ENCODE peak calls at places on chromosomes 13 and 19, in eight cellular contexts. U, D, N, B, A, C, S and Q are unnamed samples.

GRCh38 chr13:27036236-27036981 is 135.2 kb downstream of the USP12 start:
- DNase-seq in N (no peak), D (no peak), S (no peak), B (no peak), A (no peak), U (no peak), C (no peak), Q (no peak)

GRCh38 chr13:45219123-45219891 is 18.5 kb upstream of the KCTD4 start:
- DNase-seq in A (no peak), B (no peak), U (no peak), N (no peak), C (no peak), S (no peak), D (no peak), Q (no peak)

GRCh38 chr13:99014391-99014988 is 36.6 kb upstream of the DOCK9 start:
- DNase-seq in B (no peak), N (no peak), U (no peak), S (no peak), D (no peak), A (no peak), C (no peak), Q (no peak)

GRCh38 chr13:105937451-105937850 is 598.0 kb downstream of the EFNB2 start:
- DNase-seq in U (no peak), D (peak; percentile 8), B (no peak), N (no peak), S (no peak), C (no peak), A (no peak), Q (no peak)

GRCh38 chr13:50626031-50626643 is 217.4 kb downstream of the DLEU7 start:
- DNase-seq in U (no peak), B (no peak), A (no peak), C (peak; percentile 70), S (no peak), D (no peak), N (no peak), Q (no peak)

GRCh38 chr13:25046274-25046984 is 49.5 kb upstream of the PABPC3 start:
- DNase-seq in N (no peak), A (no peak), U (no peak), S (no peak), D (no peak), B (no peak), C (no peak), Q (no peak)

GRCh38 chr13:26502826-26503225 is 54.7 kb upstream of the WASF3 start:
- DNase-seq in U (no peak), B (peak; percentile 83), N (peak; percentile 80), D (no peak), S (peak; percentile 21), C (peak; percentile 94), A (no peak), Q (no peak)

GRCh38 chr19:35505956-35506355 is 7.5 kb downstream of the DMKN start:
- DNase-seq in N (no peak), D (no peak), A (no peak), U (no peak), B (no peak), S (no peak), C (no peak), Q (no peak)

GRCh38 chr13:27632214-27632613 is 10.5 kb downstream of the POLR1D start:
- DNase-seq in B (no peak), S (no peak), N (no peak), C (no peak), U (no peak), A (no peak), D (no peak), Q (no peak)

GRCh38 chr19:49339364-49340068 is 4.3 kb downstream of the CD37 start:
- DNase-seq in N (peak; percentile 97), C (peak; percentile 28), B (no peak), A (peak; percentile 49), S (no peak), U (peak; percentile 88), D (peak; percentile 76), Q (peak; percentile 90)

GRCh38 chr13:73064991-73065390 is 6.2 kb downstream of the KLF5 start:
- DNase-seq in S (no peak), U (no peak), N (no peak), B (no peak), D (no peak), A (no peak), C (no peak), Q (no peak)

GRCh38 chr19:21824679-21825078 is 11.3 kb downstream of the ZNF43 start:
- DNase-seq in S (no peak), N (no peak), D (no peak), C (no peak), U (no peak), A (no peak), B (no peak), Q (no peak)

GRCh38 chr19:48946789-48947542 is 7.7 kb upstream of the BAX start:
- DNase-seq in U (no peak), D (no peak), A (no peak), B (no peak), N (no peak), S (no peak), C (no peak), Q (no peak)

GRCh38 chr13:98050041-98050466 is 92.8 kb upstream of the FARP1 start:
- DNase-seq in C (peak; percentile 74), A (no peak), B (no peak), S (no peak), U (no peak), D (no peak), N (no peak), Q (no peak)

GRCh38 chr19:11268783-11269267 is 6.5 kb upstream of the DOCK6 start:
- DNase-seq in U (peak; percentile 76), A (no peak), B (no peak), C (peak; percentile 77), N (peak; percentile 91), S (no peak), D (no peak), Q (peak; percentile 87)

GRCh38 chr13:76148374-76148773 is 512.2 kb downstream of the LMO7 start:
- DNase-seq in N (no peak), B (no peak), C (no peak), A (no peak), U (no peak), D (no peak), S (no peak), Q (no peak)

GRCh38 chr13:101523732-101524131 is 71.3 kb downstream of the ITGBL1 start:
- DNase-seq in C (peak; percentile 76), B (no peak), D (no peak), U (no peak), N (no peak), S (no peak), A (peak; percentile 5), Q (no peak)

GRCh38 chr13:106205871-106206270 is 329.6 kb downstream of the EFNB2 start:
- DNase-seq in S (no peak), B (no peak), U (no peak), A (no peak), N (no peak), D (no peak), C (no peak), Q (no peak)

GRCh38 chr13:76991432-76991795 is 467 bp upstream of the CLN5 start:
- DNase-seq in U (peak; percentile 30), B (no peak), N (peak; percentile 67), C (peak; percentile 10), S (peak; percentile 76), A (no peak), D (no peak), Q (no peak)

GRCh38 chr19:5024282-5024681 is 55.4 kb downstream of the KDM4B start:
- DNase-seq in U (no peak), B (no peak), S (no peak), A (no peak), C (no peak), N (peak; percentile 82), D (no peak), Q (no peak)

GRCh38 chr19:52397310-52398090 is at the start of gene ZNF528:
- DNase-seq in A (peak; percentile 89), S (peak; percentile 95), U (peak; percentile 98), C (peak; percentile 86), D (peak; percentile 81), B (no peak), N (peak; percentile 97), Q (peak; percentile 98)

GRCh38 chr13:46866150-46866549 is 30.7 kb downstream of the HTR2A start:
- DNase-seq in U (peak; percentile 16), C (peak; percentile 31), D (peak; percentile 3), S (no peak), N (peak; percentile 74), B (peak; percentile 6), A (no peak), Q (no peak)

GRCh38 chr13:62631614-62632013 is 1216.0 kb upstream of the PCDH20 start:
- DNase-seq in U (no peak), C (no peak), N (no peak), S (no peak), D (no peak), B (no peak), A (no peak), Q (no peak)